ENCODE peak calls at places on chromosomes 3 and 15, in four cellular contexts. O, S, L and D are unnamed samples.

GRCh38 chr15:99963096-99963825 is 230.0 kb upstream of the LYSMD4 start:
- DNase-seq in S (peak), L (no peak), O (no peak), D (no peak)

GRCh38 chr3:64319391-64319790 is 94.1 kb upstream of the PRICKLE2 start:
- DNase-seq in L (no peak), S (no peak), O (no peak), D (no peak)

GRCh38 chr3:72300621-72301020 is 515.7 kb upstream of the PROK2 start:
- DNase-seq in S (no peak), O (no peak), L (no peak), D (no peak)

GRCh38 chr15:100663066-100663465 is 60.7 kb downstream of the ASB7 start:
- DNase-seq in O (no peak), L (peak), S (no peak), D (no peak)

GRCh38 chr3:143443851-143444331 is 324.3 kb downstream of the CHST2 start:
- DNase-seq in O (no peak), S (no peak), L (no peak), D (no peak)

GRCh38 chr3:120550546-120550945 is 45.6 kb upstream of the NDUFB4 start:
- DNase-seq in O (no peak), L (no peak), S (no peak), D (no peak)

GRCh38 chr15:67196672-67197363 is 57.6 kb downstream of the AAGAB start:
- DNase-seq in S (no peak), O (no peak), L (no peak), D (no peak)

GRCh38 chr3:22685598-22685997 is 517.5 kb upstream of the UBE2E2 start:
- DNase-seq in S (no peak), L (no peak), O (no peak), D (no peak)

GRCh38 chr3:172280406-172281051 is 167.7 kb downstream of the GHSR start:
- DNase-seq in L (no peak), O (no peak), S (no peak), D (no peak)

GRCh38 chr3:66602691-66603090 is 101.9 kb upstream of the LRIG1 start:
- DNase-seq in S (no peak), O (no peak), L (no peak), D (no peak)

GRCh38 chr3:64291345-64291744 is 66.1 kb upstream of the PRICKLE2 start:
- DNase-seq in S (no peak), L (no peak), O (no peak), D (peak)

GRCh38 chr3:151178208-151178845 is 24.7 kb downstream of the GPR171 start:
- DNase-seq in L (no peak), O (no peak), S (no peak), D (no peak)

GRCh38 chr3:46844397-46844796 is 18.8 kb downstream of the MYL3 start:
- DNase-seq in O (no peak), S (no peak), L (no peak), D (peak)

GRCh38 chr3:152524198-152525140 is 255.7 kb downstream of the MBNL1 start:
- DNase-seq in S (no peak), L (peak), O (no peak), D (no peak)

GRCh38 chr15:25022233-25022632 is 67.4 kb downstream of the SNRPN start:
- DNase-seq in S (no peak), O (no peak), L (no peak), D (no peak)